ENCODE peak calls at places on chromosomes 11 and 22, in seven cellular contexts. Y is HCT116, Z is SK-N-SH, W is T47D, C is K562, K is GM12878, R is HepG2. N is an unnamed sample.

GRCh38 chr11:13315517-13316432 is 38.2 kb downstream of the BMAL1 start:
- DNase-seq in C (no peak), Y (no peak), Z (no peak), W (no peak), R (peak), K (no peak), N (no peak)

GRCh38 chr11:64000026-64000739 is 13.9 kb downstream of the OTUB1 start:
- DNase-seq in R (no peak), Y (no peak), C (no peak), K (no peak), Z (peak), W (no peak), N (no peak)

GRCh38 chr11:75631086-75631694 is 37.6 kb downstream of the MAP6 start:
- DNase-seq in C (no peak), W (no peak), K (no peak), Y (no peak), R (no peak), Z (no peak), N (no peak)

GRCh38 chr22:39250131-39250530 is 5.3 kb upstream of the PDGFB start:
- DNase-seq in K (no peak), Y (no peak), C (no peak), Z (no peak), W (no peak), R (no peak), N (no peak)

GRCh38 chr11:69704508-69705245 is 855 bp upstream of the FGF19 start:
- DNase-seq in R (no peak), C (peak), Y (no peak), W (no peak), K (no peak), Z (peak), N (peak)

GRCh38 chr22:49930596-49931412 is 12.4 kb downstream of the CRELD2 start:
- DNase-seq in C (no peak), R (peak), W (peak), Z (peak), Y (peak), K (peak), N (no peak)

GRCh38 chr22:44449061-44449682 is 48.9 kb downstream of the RTL6 start:
- DNase-seq in C (peak), W (no peak), Z (no peak), K (no peak), Y (no peak), R (no peak), N (no peak)

GRCh38 chr22:46789992-46790391 is 27.5 kb downstream of the TBC1D22A start:
- DNase-seq in C (no peak), Z (no peak), W (no peak), Y (no peak), R (no peak), K (no peak), N (no peak)

GRCh38 chr11:69513663-69514062 is 32.2 kb downstream of the LINC01488 start:
- DNase-seq in R (no peak), W (no peak), Z (no peak), Y (no peak), K (no peak), C (no peak), N (no peak)

GRCh38 chr11:94740975-94741707 is 27.0 kb upstream of the AMOTL1 start:
- DNase-seq in K (no peak), C (peak), R (peak), Z (peak), W (peak), Y (peak), N (no peak)

GRCh38 chr11:77106759-77107158 is 4.1 kb downstream of the OMP start:
- DNase-seq in W (no peak), Y (no peak), K (no peak), Z (no peak), C (no peak), R (no peak), N (no peak)

GRCh38 chr22:40666151-40666848 is 13.0 kb upstream of the MCHR1 start:
- DNase-seq in C (no peak), W (no peak), R (no peak), Z (no peak), K (no peak), Y (no peak), N (no peak)

GRCh38 chr22:45686004-45686403 is 14.4 kb downstream of the ATXN10 start:
- DNase-seq in C (no peak), Y (no peak), W (peak), K (no peak), R (no peak), Z (no peak), N (no peak)
- TF ChIP-seq JUND in C (no peak), Y (no peak), W (no peak), K (no peak), R (no peak), Z (no peak), N (no peak)

DNA sequence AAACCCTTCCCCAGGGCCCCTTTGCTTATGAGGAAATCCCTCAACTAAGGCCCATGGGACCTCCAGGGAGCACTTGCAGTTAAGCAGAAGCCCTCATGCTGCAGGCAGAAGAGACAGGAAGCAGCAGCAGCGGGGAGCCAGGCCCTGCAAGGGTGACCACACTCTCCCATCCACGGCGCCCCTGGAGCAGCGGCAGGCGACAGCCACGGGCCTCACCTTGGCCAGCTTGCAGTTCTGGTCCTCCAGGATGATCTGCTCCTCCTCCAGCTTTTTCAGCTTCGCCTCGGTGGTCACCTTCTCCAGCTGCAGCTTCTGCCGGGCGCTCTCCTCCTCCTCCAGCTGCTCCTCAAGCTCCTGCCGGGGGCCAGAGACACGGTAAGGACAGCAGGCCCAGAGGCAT is 47.0 kb downstream of the APOL1 start:
- DNase-seq in Z (no peak), K (no peak), C (no peak), Y (no peak), W (no peak), R (no peak), N (no peak)
- TF ChIP-seq JUND in Z (no peak), K (no peak), C (no peak), Y (no peak), W (no peak), R (no peak), N (no peak)

GRCh38 chr11:1487091-1487850 is 692 bp upstream of the MOB2 start:
- DNase-seq in W (no peak), R (no peak), Z (no peak), K (no peak), Y (no peak), C (no peak), N (no peak)

GRCh38 chr11:1486054-1486825 is at the start of gene MOB2:
- DNase-seq in K (no peak), Y (no peak), W (no peak), C (peak), Z (no peak), R (no peak), N (no peak)

GRCh38 chr11:1487851-1488574 is 1.4 kb upstream of the MOB2 start:
- DNase-seq in Y (no peak), W (no peak), Z (no peak), R (no peak), K (no peak), C (no peak), N (no peak)

GRCh38 chr11:1490651-1491050 is 4.1 kb upstream of the MOB2 start:
- DNase-seq in Z (no peak), K (no peak), C (no peak), R (no peak), Y (no peak), W (no peak), N (no peak)

DNA sequence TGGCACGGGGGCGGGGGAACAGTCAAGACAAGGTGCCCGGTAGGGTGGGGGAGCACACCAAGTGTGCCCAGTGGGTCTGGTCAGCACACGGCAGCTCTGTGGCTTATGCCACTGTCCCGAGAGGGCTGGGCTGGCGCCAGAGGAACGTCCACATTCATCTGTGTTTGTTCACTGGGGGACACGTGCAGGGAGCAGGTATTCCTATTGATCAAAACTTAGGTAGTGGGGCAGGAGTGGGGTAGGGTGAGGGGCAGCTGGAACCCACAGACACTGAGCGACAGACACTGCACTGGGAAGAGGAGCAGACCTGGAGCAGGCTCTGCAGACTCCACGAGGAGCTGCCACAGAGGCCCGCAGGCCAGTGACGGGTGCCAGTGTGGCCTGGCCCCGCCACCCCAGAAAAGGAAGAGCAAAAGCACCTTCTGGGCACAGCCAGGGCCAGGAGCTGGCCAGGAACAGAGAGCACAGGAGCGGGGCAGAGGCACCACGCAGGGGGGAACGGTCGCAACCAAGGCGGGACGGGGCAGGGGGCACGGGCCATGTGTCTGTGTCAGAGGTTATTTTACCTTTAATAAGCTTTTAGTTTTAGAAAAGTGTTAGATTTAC is 2.1 kb upstream of the MOB2 start:
- DNase-seq in K (no peak), R (no peak), W (no peak), Z (no peak), Y (no peak), C (no peak), N (no peak)
- TF ChIP-seq JUND in K (no peak), R (no peak), W (no peak), Z (no peak), Y (no peak), C (no peak), N (no peak)

GRCh38 chr11:125275905-125276634 is 111.5 kb downstream of the PKNOX2 start:
- DNase-seq in Z (no peak), Y (no peak), R (no peak), C (no peak), K (no peak), W (peak), N (no peak)
- TF ChIP-seq JUND in Z (no peak), Y (no peak), R (no peak), C (no peak), K (no peak), W (no peak), N (no peak)

GRCh38 chr11:28144808-28145207 is 36.6 kb downstream of the METTL15 start:
- DNase-seq in K (no peak), C (no peak), W (no peak), Y (no peak), Z (no peak), R (no peak), N (no peak)
- TF ChIP-seq JUND in K (no peak), C (no peak), W (no peak), Y (no peak), Z (no peak), R (no peak), N (no peak)

DNA sequence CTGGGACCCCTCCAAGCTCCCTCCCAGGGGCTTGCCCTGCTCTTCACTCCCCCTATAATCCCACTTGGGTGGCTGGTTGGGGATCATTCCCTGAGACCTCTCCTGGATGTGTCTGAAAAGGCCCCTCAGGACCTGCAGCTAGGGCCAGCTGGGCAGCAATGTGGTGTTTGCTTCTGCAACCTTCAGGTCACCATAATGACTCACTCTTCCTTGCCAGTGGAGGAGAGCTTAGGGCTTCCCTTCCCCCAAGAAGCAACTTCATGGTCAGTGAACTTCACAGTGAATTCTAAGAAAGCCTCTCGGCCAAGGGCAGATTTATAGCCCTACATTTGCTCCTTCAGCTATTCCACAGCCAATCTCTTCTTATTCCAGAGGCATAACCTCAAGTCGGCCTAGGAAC is 45.1 kb upstream of the TSPAN18 start:
- DNase-seq in K (no peak), Y (no peak), W (peak), Z (no peak), R (no peak), C (no peak), N (no peak)
- TF ChIP-seq JUND in K (no peak), Y (no peak), W (no peak), Z (no peak), R (no peak), C (peak), N (no peak)